ENCODE peak calls at places on chromosomes 13 and 19, in eight cellular contexts. W is ovary, X is A549, Z is transverse colon, P is tibial nerve, T is SK-N-SH, O is upper lobe of left lung, B is K562. J is an unnamed sample.

GRCh38 chr13:73520566-73521290 is 461.9 kb downstream of the KLF5 start:
- DNase-seq in W (no peak), X (no peak), Z (no peak), P (no peak), T (no peak), O (no peak), B (no peak), J (no peak)

GRCh38 chr13:23674795-23675640 is 104.8 kb downstream of the TNFRSF19 start:
- DNase-seq in W (no peak), X (peak), Z (no peak), P (no peak), T (no peak), O (no peak), B (no peak), J (no peak)

GRCh38 chr19:15437355-15438123 is 12.2 kb downstream of the WIZ start:
- DNase-seq in W (peak), X (no peak), Z (no peak), P (no peak), T (no peak), O (no peak), B (no peak), J (peak)

GRCh38 chr13:33761744-33762143 is 56.2 kb upstream of the RFC3 start:
- DNase-seq in W (no peak), X (peak), Z (no peak), P (no peak), T (peak), O (no peak), B (peak), J (no peak)

GRCh38 chr13:33153421-33154381 is 131.9 kb downstream of the STARD13 start:
- DNase-seq in W (no peak), X (no peak), Z (peak), P (no peak), T (no peak), O (no peak), B (no peak), J (no peak)

GRCh38 chr13:65063753-65064152 is 2166.4 kb downstream of the PCDH9 start:
- DNase-seq in W (no peak), X (peak), Z (no peak), P (no peak), T (no peak), O (no peak), B (no peak), J (no peak)

GRCh38 chr19:9144920-9145319 is 4.7 kb downstream of the ZNF317 start:
- DNase-seq in W (no peak), X (peak), Z (no peak), P (no peak), T (no peak), O (no peak), B (no peak), J (no peak)

GRCh38 chr13:21638319-21639282 is 32.3 kb upstream of the FGF9 start:
- DNase-seq in W (no peak), X (peak), Z (peak), P (peak), T (peak), O (no peak), B (peak), J (no peak)

GRCh38 chr19:5103061-5103701 is 134.3 kb downstream of the KDM4B start:
- DNase-seq in W (no peak), X (no peak), Z (no peak), P (peak), T (peak), O (no peak), B (no peak), J (peak)

GRCh38 chr19:40747536-40747935 is 2.7 kb downstream of the ACTMAP start:
- DNase-seq in W (no peak), X (no peak), Z (no peak), P (no peak), T (no peak), O (no peak), B (no peak), J (no peak)

GRCh38 chr13:44431150-44431549 is 57.5 kb downstream of the SERP2 start:
- DNase-seq in W (no peak), X (peak), Z (peak), P (no peak), T (no peak), O (no peak), B (no peak), J (no peak)

GRCh38 chr13:45417790-45418534 is at the start of gene SLC25A30:
- DNase-seq in W (peak), X (peak), Z (peak), P (peak), T (peak), O (peak), B (peak), J (peak)

GRCh38 chr19:4014541-4015491 is 7.3 kb downstream of the PIAS4 start:
- DNase-seq in W (no peak), X (no peak), Z (no peak), P (no peak), T (peak), O (peak), B (peak), J (peak)

DNA sequence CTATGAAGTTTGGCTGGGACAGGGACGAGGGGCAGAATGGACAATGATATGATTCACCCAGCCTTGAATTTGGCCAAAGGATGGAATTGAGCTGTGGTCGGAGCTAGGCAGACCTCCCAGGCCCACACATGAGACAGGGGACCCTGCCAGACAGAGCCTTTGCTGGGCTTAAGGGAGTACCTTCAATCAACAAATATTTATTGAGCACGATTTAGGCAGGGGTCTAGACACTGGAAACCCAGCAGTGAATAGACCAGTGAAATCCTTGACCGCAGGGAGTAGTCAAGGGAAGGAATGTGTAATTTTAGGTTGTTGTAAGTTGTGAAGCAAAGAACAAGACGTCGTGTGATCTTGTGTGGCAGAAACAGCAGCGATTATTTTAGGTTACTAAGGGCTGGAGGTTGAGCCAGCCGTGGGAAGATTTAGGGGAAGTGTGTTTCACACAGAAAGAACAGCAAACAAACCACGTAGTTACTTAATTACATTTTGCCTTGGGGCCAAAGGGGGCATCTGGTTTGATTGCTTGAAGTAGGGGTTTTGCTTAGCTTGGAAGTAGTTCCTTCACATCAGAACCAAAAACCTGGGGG is 16.9 kb upstream of the AP1M2 start:
- DNase-seq in W (no peak), X (no peak), Z (peak), P (peak), T (peak), O (peak), B (no peak), J (peak)
- TF ChIP-seq EP300 in W (no peak), X (no peak), Z (no peak), P (no peak), T (no peak), O (peak), B (no peak), J (no peak)

DNA sequence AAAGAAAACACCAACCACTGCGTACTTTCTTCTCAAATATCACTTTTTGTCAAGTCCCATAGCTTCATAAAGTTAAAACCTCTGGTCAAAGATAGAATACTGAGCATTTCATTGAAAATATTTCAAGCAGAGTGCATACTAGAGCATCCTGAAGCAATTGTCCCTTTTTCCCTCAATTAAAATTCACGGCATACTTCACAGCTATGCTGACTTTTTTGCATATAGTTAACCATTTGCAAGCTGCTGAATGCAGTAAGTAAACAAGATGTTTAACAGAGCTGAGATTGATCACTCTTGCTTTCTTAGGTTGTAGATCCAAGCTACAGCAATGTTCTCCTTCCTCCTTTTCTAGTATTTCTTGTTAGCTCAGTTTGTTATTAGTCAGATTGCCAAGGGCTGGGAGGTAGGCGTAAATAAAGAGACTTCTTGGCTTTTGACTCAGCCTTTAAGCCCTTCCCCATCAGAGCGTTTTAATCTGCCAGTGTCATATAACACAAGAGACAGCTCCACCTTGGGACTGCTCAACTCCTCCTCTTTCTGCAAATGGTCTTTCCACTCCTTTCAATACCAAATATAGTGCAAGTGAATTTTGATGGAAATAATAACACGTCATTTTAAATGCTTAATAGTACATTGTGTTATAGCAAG is at the start of gene SLITRK6:
- DNase-seq in W (no peak), X (peak), Z (no peak), P (no peak), T (peak), O (no peak), B (no peak), J (no peak)
- H3K4me3 ChIP-seq in W (no peak), X (peak), Z (no peak), P (no peak), T (peak), O (no peak), B (no peak), J (peak)

DNA sequence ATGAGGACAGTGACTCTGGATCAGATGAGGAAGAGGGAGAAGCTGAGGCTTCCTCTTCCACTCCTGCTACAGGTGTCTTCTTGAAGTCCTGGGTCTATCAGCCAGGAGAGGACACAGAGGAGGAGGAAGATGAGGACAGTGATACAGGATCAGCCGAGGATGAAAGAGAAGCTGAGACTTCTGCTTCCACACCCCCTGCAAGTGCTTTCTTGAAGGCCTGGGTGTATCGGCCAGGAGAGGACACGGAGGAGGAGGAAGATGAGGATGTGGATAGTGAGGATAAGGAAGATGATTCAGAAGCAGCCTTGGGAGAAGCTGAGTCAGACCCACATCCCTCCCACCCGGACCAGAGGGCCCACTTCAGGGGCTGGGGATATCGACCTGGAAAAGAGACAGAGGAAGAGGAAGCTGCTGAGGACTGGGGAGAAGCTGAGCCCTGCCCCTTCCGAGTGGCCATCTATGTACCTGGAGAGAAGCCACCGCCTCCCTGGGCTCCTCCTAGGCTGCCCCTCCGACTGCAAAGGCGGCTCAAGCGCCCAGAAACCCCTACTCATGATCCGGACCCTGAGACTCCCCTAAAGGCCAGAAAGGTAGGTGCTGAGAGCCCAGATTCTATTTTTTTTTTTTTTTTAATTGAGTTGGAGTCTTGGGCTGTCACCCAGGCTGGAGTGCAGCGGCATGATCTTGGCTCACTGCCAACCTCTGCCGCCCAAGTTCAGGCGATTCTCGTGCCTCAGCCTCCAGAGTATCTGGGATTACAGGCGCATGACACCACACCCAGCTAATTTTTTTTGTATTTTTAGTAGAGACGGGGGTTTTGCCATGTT is 2.3 kb downstream of the PPP1R15A start:
- DNase-seq in W (peak), X (peak), Z (peak), P (peak), T (no peak), O (peak), B (peak), J (peak)
- TF ChIP-seq EP300 in W (no peak), X (no peak), Z (no peak), P (no peak), T (no peak), O (no peak), B (peak), J (no peak)

GRCh38 chr19:2061936-2062729 is 11.1 kb upstream of the MKNK2 start:
- DNase-seq in W (peak), X (no peak), Z (no peak), P (no peak), T (no peak), O (peak), B (peak), J (no peak)

GRCh38 chr19:2058570-2059421 is 7.8 kb upstream of the MKNK2 start:
- DNase-seq in W (no peak), X (no peak), Z (peak), P (no peak), T (no peak), O (no peak), B (no peak), J (no peak)

GRCh38 chr19:2057484-2058469 is 6.7 kb upstream of the MKNK2 start:
- DNase-seq in W (no peak), X (no peak), Z (peak), P (no peak), T (no peak), O (peak), B (no peak), J (no peak)

GRCh38 chr19:2061093-2061935 is 10.3 kb upstream of the MKNK2 start:
- DNase-seq in W (peak), X (peak), Z (peak), P (peak), T (peak), O (peak), B (peak), J (peak)

DNA sequence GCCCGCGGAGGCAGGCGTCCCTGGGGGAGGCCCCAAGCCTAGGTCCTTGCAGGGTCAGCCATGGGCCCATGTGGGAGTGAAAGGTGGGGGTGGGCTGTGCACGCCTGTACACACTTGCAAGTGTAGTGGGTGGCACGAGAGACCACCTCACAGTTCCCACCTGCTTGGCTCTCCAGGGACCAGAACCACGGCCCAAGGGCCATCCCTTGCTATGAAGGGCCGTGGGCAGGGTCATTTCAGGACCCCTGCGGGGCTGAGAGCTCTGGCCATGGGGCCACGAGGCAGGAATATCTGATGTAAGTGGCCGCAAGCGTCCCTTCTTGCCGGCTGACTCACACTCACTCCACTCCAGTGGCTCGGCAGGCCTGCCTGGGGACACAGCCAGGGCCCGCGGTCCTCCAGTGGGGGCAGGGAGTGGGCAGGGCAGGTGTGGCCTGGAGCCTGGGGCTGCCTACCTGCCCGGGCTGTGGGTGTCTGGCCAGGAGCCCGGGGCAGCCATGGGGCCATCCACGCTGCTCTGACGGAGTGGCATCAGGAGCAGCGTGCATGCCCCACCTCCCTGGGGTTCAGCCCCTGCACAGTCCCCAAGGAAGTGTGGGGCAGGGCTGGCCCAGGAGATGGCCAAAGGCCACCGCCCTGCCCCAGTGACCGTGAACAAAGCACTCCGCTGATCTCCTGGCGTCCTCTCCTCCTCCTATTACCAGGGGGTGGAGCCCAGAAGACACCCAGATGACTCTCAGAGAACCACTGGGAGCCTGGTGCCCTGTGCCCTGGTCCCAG is 8.6 kb upstream of the MKNK2 start:
- DNase-seq in W (no peak), X (peak), Z (peak), P (no peak), T (peak), O (peak), B (peak), J (peak)
- H3K4me3 ChIP-seq in W (no peak), X (peak), Z (no peak), P (peak), T (no peak), O (peak), B (peak), J (peak)

GRCh38 chr13:30790592-30790991 is 55.2 kb downstream of the ALOX5AP start:
- DNase-seq in W (no peak), X (no peak), Z (no peak), P (no peak), T (no peak), O (no peak), B (no peak), J (no peak)

GRCh38 chr13:30789360-30789862 is 54.1 kb downstream of the ALOX5AP start:
- DNase-seq in W (no peak), X (no peak), Z (no peak), P (no peak), T (no peak), O (no peak), B (no peak), J (no peak)

GRCh38 chr13:30796132-30796832 is 60.9 kb downstream of the ALOX5AP start:
- DNase-seq in W (no peak), X (peak), Z (no peak), P (no peak), T (no peak), O (no peak), B (no peak), J (no peak)

GRCh38 chr13:30791354-30791921 is 56.1 kb downstream of the ALOX5AP start:
- DNase-seq in W (no peak), X (no peak), Z (no peak), P (peak), T (peak), O (no peak), B (no peak), J (no peak)

GRCh38 chr13:30792257-30793000 is 57.1 kb downstream of the ALOX5AP start:
- DNase-seq in W (peak), X (peak), Z (peak), P (peak), T (peak), O (peak), B (no peak), J (peak)
- TF ChIP-seq EP300 in W (no peak), X (no peak), Z (no peak), P (no peak), T (peak), O (no peak), B (no peak), J (no peak)

DNA sequence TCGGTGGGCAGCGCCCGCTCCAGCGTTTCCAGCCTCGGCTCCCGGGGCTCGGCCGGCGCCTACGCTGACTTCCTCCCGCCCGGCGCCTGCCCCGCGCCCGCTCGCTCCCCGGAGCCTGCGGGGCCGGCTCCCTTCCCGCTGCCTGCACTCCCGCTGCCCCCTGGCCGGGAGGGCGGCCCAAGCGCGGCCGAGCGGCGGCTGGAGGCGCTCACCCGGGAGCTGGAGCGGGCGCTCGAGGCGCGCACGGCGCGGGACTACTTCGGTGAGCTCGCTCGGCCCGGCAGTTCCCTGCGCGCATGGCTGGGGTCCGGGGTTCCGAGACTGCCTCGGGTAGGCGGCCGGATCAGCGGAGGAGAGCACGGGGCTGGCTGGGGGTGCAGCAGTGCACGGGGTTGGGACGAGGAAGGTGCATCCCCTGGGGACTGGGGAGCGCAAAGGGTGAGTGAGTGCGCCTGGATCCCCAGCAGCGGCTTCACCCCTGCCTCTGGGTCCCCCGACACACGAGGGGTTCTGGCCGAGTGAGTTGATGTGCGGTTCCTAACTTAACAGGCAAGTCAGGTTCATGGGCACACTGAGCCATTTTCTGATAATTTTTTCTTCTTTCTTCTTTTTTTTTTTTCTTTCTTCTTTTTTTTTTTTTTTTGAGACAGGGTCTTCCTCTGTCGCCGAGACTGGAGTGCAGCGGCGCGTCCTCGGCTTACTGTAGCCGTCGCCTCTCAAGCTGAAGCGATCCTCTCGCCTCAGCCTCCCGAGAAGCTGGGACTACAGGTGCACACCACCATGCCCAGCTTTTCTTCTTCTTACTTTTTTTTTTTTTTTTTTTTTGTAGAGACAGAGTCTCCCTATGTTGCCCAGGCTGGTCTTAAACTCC is 1.1 kb downstream of the WTIP start:
- DNase-seq in W (peak), X (peak), Z (no peak), P (no peak), T (peak), O (no peak), B (no peak), J (no peak)
- H3K4me3 ChIP-seq in W (peak), X (peak), Z (peak), P (peak), T (peak), O (peak), B (no peak), J (peak)

GRCh38 chr19:6580313-6580712 is 10.6 kb downstream of the CD70 start:
- DNase-seq in W (no peak), X (peak), Z (no peak), P (no peak), T (no peak), O (peak), B (no peak), J (no peak)
- TF ChIP-seq EP300 in W (no peak), X (no peak), Z (no peak), P (no peak), T (peak), O (no peak), B (peak), J (no peak)

GRCh38 chr19:7790416-7790815 is 27.4 kb downstream of the CLEC4M start:
- DNase-seq in W (no peak), X (no peak), Z (no peak), P (no peak), T (no peak), O (no peak), B (no peak), J (no peak)
- H3K4me3 ChIP-seq in W (no peak), X (no peak), Z (no peak), P (no peak), T (no peak), O (no peak), B (no peak), J (no peak)

J was measured in stomach.